ENCODE peak calls at places on chromosomes 13 and 19, in five cellular contexts. Z is SK-N-SH, V is IMR-90, H is K562, C is GM12878. K is an unnamed sample.

GRCh38 chr13:74570834-74571233 is 436.6 kb upstream of the KLF12 start:
- DNase-seq in Z (no peak), V (peak; percentile 43), H (no peak), C (no peak), K (no peak)

GRCh38 chr13:54029720-54030119 is 1001.1 kb downstream of the OLFM4 start:
- DNase-seq in Z (no peak), V (no peak), H (no peak), C (no peak), K (no peak)

GRCh38 chr13:101747039-101747438 is 294.6 kb downstream of the ITGBL1 start:
- DNase-seq in Z (no peak), V (no peak), H (no peak), C (no peak), K (no peak)

GRCh38 chr13:98345103-98345899 is 168.2 kb upstream of the RNF113B start:
- DNase-seq in Z (peak; percentile 26), V (no peak), H (no peak), C (no peak), K (no peak)

GRCh38 chr19:40872209-40872608 is 9.8 kb downstream of the CYP2A7 start:
- DNase-seq in Z (no peak), V (no peak), H (peak; percentile 51), C (no peak), K (no peak)

GRCh38 chr13:38348890-38349289 is 761 bp upstream of the UFM1 start:
- DNase-seq in Z (no peak), V (peak; percentile 40), H (peak; percentile 23), C (no peak), K (no peak)

GRCh38 chr13:101390461-101390860 is 25.8 kb downstream of the NALCN start:
- DNase-seq in Z (no peak), V (peak; percentile 30), H (no peak), C (no peak), K (no peak)

GRCh38 chr13:107466326-107466725 is 749.0 kb downstream of the LIG4 start:
- DNase-seq in Z (no peak), V (peak; percentile 62), H (no peak), C (no peak), K (no peak)

GRCh38 chr13:62512194-62513141 is 1096.8 kb upstream of the PCDH20 start:
- DNase-seq in Z (peak; percentile 23), V (peak; percentile 32), H (peak; percentile 9), C (peak; percentile 24), K (peak; percentile 29)

GRCh38 chr19:12652219-12652618 is 14.3 kb downstream of the MAN2B1 start:
- DNase-seq in Z (no peak), V (no peak), H (peak; percentile 22), C (no peak), K (no peak)

GRCh38 chr19:33905937-33906577 is 109.4 kb downstream of the KCTD15 start:
- DNase-seq in Z (peak; percentile 85), V (no peak), H (peak; percentile 11), C (no peak), K (no peak)

GRCh38 chr19:42270346-42271044 is 1.4 kb downstream of the CIC start:
- DNase-seq in Z (peak; percentile 49), V (no peak), H (peak; percentile 62), C (no peak), K (no peak)

GRCh38 chr19:43778651-43779050 is 2.1 kb downstream of the KCNN4 start:
- DNase-seq in Z (no peak), V (no peak), H (no peak), C (no peak), K (no peak)

GRCh38 chr13:34085199-34085598 is 267.2 kb downstream of the RFC3 start:
- DNase-seq in Z (no peak), V (no peak), H (no peak), C (no peak), K (no peak)

GRCh38 chr13:45257638-45258338 is 56.9 kb upstream of the KCTD4 start:
- DNase-seq in Z (no peak), V (peak; percentile 54), H (no peak), C (no peak), K (no peak)

GRCh38 chr19:49847731-49848696 is 2.9 kb upstream of the PTOV1 start:
- DNase-seq in Z (no peak), V (peak; percentile 91), H (peak; percentile 86), C (no peak), K (no peak)

GRCh38 chr19:46482645-46483044 is 11.3 kb upstream of the PNMA8A start:
- DNase-seq in Z (no peak), V (peak; percentile 41), H (no peak), C (no peak), K (no peak)

GRCh38 chr13:91368101-91368500 is 20.6 kb downstream of the MIR17HG start:
- DNase-seq in Z (no peak), V (no peak), H (no peak), C (no peak), K (no peak)
- TF ChIP-seq MXI1 in Z (no peak), V (no peak), H (no peak), C (no peak), K (no peak)

DNA sequence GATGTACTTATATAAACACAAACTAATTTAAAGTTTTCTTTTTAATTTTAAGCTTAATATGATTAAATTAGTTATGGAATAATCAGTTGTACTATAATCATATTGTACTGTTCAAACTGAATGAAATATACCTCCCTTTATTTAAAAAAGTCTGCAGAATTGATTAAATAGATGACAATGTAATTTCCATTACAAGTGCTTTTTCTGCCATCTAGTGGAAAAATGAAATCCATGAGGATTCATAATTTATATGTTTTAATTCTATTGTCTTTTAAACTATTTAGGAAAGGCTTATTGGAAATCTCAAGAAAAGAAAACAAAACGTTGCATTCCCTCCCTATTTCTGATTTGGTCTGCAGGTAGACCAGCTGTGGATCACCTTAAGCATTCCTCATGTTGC is 30.8 kb downstream of the MZT1 start:
- DNase-seq in Z (peak; percentile 11), V (peak; percentile 10), H (no peak), C (no peak), K (no peak)
- TF ChIP-seq MXI1 in Z (no peak), V (no peak), H (no peak), C (no peak), K (no peak)

DNA sequence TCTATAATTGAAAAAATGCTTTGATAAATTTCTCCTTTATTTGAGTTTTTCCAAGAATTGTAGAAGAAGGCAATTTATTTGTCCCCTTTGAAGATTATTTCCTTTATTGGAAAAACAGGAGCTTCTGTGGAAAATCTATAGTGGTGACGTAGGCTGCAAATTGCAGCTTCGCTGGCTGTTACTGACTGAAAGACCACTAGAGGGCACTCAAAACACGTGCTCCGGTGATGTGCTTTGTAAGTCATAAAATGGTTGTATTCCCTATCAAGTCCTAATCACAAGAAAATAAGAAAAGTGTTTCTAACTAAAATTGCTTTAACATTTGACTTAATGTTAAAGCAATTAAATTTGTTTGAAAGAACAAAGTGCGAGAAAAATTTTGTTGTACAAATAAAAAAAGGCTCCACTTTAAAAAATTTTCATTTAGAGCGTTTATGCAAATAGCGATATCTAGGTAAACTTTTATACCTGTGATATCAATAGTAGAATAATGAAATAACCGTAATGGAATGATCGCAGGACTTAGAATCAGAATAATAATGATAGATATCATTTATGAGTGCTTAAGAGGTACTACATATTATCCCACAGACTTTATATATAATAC is 638.2 kb upstream of the SPRY2 start:
- DNase-seq in Z (peak; percentile 59), V (peak; percentile 54), H (peak; percentile 57), C (peak; percentile 11), K (peak; percentile 57)
- TF ChIP-seq MXI1 in Z (no peak), V (no peak), H (no peak), C (no peak), K (no peak)

GRCh38 chr13:111298214-111298975 is 22.0 kb upstream of the TEX29 start:
- DNase-seq in Z (no peak), V (no peak), H (no peak), C (no peak), K (no peak)
- TF ChIP-seq MXI1 in Z (no peak), V (no peak), H (no peak), C (no peak), K (no peak)

DNA sequence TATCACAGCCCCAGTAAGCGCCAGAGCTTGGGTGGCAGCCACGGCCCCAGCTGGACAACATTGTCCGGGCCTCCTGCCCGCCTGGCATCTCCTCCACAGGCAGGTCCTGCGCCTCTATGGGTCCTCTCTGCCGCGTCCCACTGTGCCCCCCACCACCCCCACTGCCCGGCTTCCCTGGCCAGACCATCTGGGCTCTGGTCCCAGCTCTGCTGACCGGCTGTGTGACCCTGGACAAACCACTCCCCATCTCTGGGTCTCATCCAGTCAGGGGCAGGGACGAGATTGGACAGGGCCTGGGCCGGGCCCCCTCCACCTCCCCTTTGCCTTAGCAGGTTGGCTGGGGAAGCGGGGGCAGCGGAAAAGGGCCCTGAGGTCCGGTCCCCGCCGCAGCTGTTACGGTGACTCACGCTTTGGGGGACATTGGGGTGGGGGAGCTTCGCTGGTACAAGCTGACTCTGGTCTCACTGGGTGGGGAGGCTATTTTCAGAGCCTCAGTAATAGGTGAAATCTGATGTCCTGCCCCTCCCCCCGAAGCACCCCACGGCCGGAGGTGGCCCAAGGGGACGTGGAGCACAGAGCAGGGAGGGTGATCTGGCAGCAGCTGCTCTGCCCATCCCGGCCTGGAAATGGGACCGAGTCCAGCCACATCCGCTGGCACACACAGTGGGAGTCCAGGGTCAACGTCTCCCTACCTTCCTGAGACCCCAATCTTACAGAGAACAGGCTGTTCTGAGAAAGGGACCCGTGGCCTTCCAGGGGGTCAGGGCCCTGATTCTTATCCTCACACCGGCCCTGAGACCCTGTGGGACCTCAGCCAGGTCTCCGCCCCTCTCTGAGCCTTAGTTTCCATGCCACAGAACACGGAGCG is 9.1 kb downstream of the NFIC start:
- DNase-seq in Z (peak; percentile 90), V (peak; percentile 70), H (peak; percentile 88), C (no peak), K (no peak)
- TF ChIP-seq MXI1 in Z (peak; percentile 44), V (no peak), H (no peak), C (no peak), K (no peak)

GRCh38 chr19:15422311-15423075 is 3.7 kb upstream of the AKAP8L start:
- DNase-seq in Z (no peak), V (no peak), H (no peak), C (no peak), K (no peak)
- TF ChIP-seq MXI1 in Z (no peak), V (no peak), H (no peak), C (no peak), K (no peak)

DNA sequence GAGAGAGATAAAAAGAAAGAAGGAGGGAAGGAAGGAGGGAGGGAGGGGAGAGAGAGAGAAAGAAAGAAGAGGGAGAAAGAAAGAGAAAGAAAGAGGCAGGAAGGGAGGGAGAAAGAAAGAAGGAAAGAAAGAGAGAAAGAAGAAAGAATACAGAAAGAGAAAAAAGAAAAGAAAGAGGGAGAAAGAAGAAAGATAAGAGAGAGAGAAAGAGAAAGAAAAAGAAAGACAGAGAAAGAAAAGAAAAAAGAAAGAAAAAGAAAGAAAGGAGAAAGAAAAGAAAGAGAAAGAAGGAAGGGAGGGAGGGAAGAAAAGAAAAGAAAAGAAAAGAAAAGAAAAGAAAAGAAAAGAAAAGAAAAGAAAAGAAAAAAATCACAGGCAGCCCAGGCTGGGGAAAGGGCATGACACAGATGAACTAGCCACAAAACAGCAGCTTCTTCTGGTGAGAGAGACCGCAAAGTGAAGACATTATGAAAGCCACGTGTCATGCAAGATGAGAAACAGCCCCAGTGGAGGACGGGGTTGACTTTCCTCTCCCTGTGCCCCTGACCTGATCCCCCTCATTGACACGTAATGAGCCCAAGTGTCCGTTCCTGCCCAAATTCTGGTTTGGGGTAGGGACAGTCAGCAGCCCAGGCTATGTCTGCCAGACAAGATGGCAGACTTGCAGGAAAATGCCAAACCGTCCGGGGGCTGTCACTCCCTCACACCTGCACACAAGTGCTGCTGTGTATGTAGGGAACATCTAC is 102.1 kb downstream of the INSR start:
- DNase-seq in Z (no peak), V (no peak), H (no peak), C (no peak), K (no peak)
- TF ChIP-seq MXI1 in Z (no peak), V (no peak), H (no peak), C (peak; percentile 85), K (no peak)

K was measured in HepG2.